ENCODE peak calls at places on chromosomes 12 and 14, in four cellular contexts. T is OCI-LY7, X is AG04450, B is GM12865. E is an unnamed sample.

GRCh38 chr12:84891106-84891838 is 21.3 kb downstream of the SLC6A15 start:
- DNase-seq in T (no peak), X (no peak), B (no peak), E (no peak)

GRCh38 chr12:3091030-3091304 is 13.8 kb downstream of the TSPAN9 start:
- DNase-seq in T (no peak), X (no peak), B (no peak), E (no peak)

GRCh38 chr14:42930058-42930457 is 1323.4 kb downstream of the LRFN5 start:
- DNase-seq in T (no peak), X (peak), B (no peak), E (no peak)

GRCh38 chr14:68951800-68952540 is 27.1 kb downstream of the ACTN1 start:
- DNase-seq in T (no peak), X (no peak), B (no peak), E (no peak)

GRCh38 chr12:54158581-54158980 is 30.2 kb downstream of the SMUG1 start:
- DNase-seq in T (no peak), X (no peak), B (no peak), E (no peak)

GRCh38 chr12:49370539-49370938 is 3.3 kb downstream of the SPATS2 start:
- DNase-seq in T (no peak), X (no peak), B (no peak), E (no peak)

GRCh38 chr12:91778091-91778819 is 367.4 kb downstream of the BTG1 start:
- DNase-seq in T (peak), X (no peak), B (peak), E (no peak)

GRCh38 chr14:76870146-76870545 is 43.9 kb downstream of the LRRC74A start:
- DNase-seq in T (no peak), X (no peak), B (peak), E (no peak)

GRCh38 chr12:18797604-18798003 is 59.7 kb downstream of the CAPZA3 start:
- DNase-seq in T (no peak), X (no peak), B (no peak), E (no peak)

DNA sequence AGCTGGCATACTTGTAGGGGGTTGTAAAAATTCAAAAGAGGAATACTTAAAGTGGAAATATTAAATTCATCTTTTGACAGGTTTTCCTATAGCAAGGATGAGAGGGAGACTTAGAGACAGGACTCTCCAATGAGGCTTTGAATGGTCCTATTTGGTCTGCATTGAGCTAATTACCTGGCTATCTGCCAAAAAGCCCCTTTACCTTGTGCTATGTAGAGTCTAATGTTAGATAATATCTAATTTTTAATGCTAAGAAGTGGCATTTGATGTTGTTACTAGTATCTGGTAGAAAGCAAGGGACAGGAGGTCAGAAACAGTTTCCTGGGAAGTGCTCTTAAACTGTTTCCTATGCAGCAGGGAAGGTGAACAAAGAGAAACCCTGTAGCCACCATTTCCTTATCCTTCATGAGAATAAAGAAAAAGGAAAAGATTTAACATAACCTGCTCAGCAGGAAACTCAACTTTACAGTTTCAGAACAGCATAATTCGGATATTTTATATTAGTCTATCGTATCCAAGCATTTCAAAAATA is 550.0 kb downstream of the SOX5 start:
- DNase-seq in T (no peak), X (no peak), B (no peak), E (no peak)
- TF ChIP-seq CTCF in T (no peak), X (no peak), B (no peak), E (no peak)

GRCh38 chr12:132021031-132021871 is 71.5 kb downstream of the EP400 start:
- DNase-seq in T (no peak), X (no peak), B (no peak), E (no peak)

GRCh38 chr12:132024758-132025157 is 75.0 kb downstream of the EP400 start:
- DNase-seq in T (no peak), X (no peak), B (no peak), E (no peak)

GRCh38 chr12:132025526-132025925 is 75.8 kb downstream of the EP400 start:
- DNase-seq in T (no peak), X (no peak), B (no peak), E (no peak)

GRCh38 chr12:132021965-132022364 is 72.2 kb downstream of the EP400 start:
- DNase-seq in T (no peak), X (no peak), B (no peak), E (no peak)

GRCh38 chr12:132023658-132024057 is 73.9 kb downstream of the EP400 start:
- DNase-seq in T (no peak), X (no peak), B (no peak), E (no peak)
- TF ChIP-seq CTCF in T (no peak), X (no peak), B (no peak), E (no peak)

GRCh38 chr14:64293976-64294671 is at the start of gene ESR2:
- DNase-seq in T (peak), X (no peak), B (peak), E (peak)
- TF ChIP-seq CTCF in T (no peak), X (peak), B (peak), E (no peak)

GRCh38 chr12:111673503-111673902 is 12.3 kb downstream of the BRAP start:
- DNase-seq in T (peak), X (no peak), B (peak), E (no peak)
- TF ChIP-seq CTCF in T (peak), X (peak), B (peak), E (peak)

DNA sequence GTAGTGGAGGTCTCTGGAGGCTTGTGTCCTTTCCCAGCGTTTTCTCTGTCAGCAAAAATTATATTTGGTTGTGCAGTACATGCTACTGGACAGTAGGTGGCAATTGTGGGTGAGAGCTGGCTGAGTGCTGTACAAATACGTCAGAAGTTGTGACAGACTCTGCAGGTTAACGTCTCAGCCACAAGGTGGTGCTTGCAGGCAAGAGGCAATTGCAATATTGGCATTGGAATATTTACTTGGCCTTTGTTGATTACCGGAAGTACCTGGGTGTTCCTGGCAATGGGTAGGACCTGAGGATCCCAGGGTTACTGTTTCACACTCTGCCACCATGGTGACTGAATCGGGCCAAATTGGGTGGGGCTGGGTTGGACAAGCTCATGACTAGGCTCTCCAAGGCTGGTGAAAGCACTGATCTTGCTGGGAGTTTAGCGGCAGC is 333.9 kb upstream of the LMO3 start:
- DNase-seq in T (peak), X (no peak), B (peak), E (peak)
- TF ChIP-seq CTCF in T (peak), X (no peak), B (peak), E (peak)

DNA sequence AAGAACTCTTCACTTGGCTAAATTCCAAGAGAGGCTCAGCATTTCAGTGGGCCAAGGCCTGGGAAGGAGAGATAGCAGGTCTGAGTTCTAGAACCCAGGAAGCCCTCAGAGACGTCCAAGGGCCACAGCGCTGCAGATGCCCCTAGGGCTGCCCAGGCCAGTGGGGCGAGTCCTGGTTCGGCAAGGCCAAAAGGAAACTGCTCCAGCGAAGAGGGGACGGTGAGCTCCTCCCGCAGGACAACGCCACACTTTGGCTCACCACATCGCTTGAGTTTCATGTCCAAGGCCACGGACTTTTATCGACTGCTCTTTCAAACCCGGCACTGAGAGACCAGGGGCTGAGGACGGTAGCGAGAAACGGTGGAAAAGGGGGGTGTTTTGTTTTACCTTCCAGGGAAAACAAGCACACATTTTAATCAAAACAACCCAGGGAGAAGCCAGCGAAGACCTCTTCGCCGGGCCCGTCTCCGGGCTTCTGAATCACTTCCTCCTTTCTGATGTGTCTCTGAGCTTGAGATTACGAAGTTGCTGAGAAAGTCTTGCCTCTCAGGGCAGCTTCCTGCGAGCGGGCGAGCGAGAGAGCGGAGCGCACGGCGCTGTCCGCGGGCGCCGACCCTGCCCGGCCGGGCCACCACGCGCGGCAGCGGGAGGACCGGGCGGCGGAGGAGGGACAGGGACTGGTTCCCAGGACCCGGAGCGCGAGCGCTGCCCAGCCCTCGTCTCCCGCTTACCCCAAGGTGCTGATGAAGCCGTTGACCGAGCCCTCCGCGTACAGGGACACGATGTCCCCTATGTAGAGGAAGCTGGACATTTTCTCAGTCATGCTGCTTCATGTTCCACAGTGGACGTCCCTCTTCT is 806 bp downstream of the ITPR2 start:
- DNase-seq in T (peak), X (no peak), B (peak), E (peak)
- TF ChIP-seq CTCF in T (peak), X (no peak), B (no peak), E (no peak)

DNA sequence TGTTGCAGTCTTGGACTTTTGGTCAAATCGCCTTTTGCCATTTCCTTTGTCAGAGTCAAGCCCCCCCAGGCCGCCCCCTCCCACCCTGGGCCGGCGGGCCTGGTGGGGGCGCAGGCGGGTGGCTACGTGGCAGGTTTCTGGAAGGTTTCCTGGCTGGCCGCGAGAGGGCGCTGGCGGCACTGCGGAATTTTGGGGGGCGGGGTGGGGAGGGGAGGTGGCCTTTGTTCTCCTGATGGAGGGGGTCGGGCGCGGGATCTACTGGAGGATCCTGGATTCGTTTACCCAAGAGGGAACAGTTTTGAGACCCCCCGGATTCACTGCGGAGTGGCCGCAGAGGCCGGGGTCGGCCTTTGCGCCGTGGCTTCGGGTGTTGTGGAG is 1.2 kb downstream of the MEG3 start:
- DNase-seq in T (no peak), X (no peak), B (no peak), E (no peak)
- TF ChIP-seq CTCF in T (no peak), X (peak), B (peak), E (peak)

GRCh38 chr12:15532364-15532977 is 210.2 kb downstream of the PTPRO start:
- DNase-seq in T (peak), X (peak), B (peak), E (peak)
- TF ChIP-seq CTCF in T (peak), X (peak), B (peak), E (peak)

GRCh38 chr12:132458441-132459225 is 31.3 kb upstream of the FBRSL1 start:
- DNase-seq in T (no peak), X (no peak), B (no peak), E (no peak)

GRCh38 chr12:132460571-132460970 is 29.4 kb upstream of the FBRSL1 start:
- DNase-seq in T (no peak), X (no peak), B (no peak), E (peak)

GRCh38 chr12:132459270-132459669 is 30.7 kb upstream of the FBRSL1 start:
- DNase-seq in T (no peak), X (no peak), B (no peak), E (no peak)

GRCh38 chr12:132462778-132463177 is 27.2 kb upstream of the FBRSL1 start:
- DNase-seq in T (no peak), X (no peak), B (peak), E (no peak)

GRCh38 chr12:132461526-132461925 is 28.4 kb upstream of the FBRSL1 start:
- DNase-seq in T (no peak), X (no peak), B (no peak), E (no peak)
- TF ChIP-seq CTCF in T (no peak), X (no peak), B (no peak), E (no peak)

GRCh38 chr12:79406993-79407392 is 283.8 kb downstream of the PAWR start:
- DNase-seq in T (no peak), X (no peak), B (no peak), E (no peak)
- TF ChIP-seq CTCF in T (no peak), X (no peak), B (no peak), E (no peak)